ENCODE peak calls at places on chromosomes 5 and 9, in five cellular contexts. D is NCI-H345, Y is substantia nigra, G is NCI-H460, L is IMR-90. M is an unnamed sample.

GRCh38 chr9:110440796-110441195 is 103.1 kb upstream of the TXNDC8 start:
- DNase-seq in D (no peak), Y (no peak), G (no peak), L (no peak), M (no peak)

GRCh38 chr5:115457985-115458384 is 86.6 kb downstream of the FEM1C start:
- DNase-seq in D (no peak), Y (no peak), G (no peak), L (no peak), M (no peak)

GRCh38 chr9:115118471-115119156 is 657 bp upstream of the TNC start:
- DNase-seq in D (peak; percentile 61), Y (peak; percentile 27), G (peak; percentile 18), L (peak; percentile 93), M (peak; percentile 71)

GRCh38 chr5:42995152-42995751 is 44.9 kb downstream of the ANXA2R start:
- DNase-seq in D (no peak), Y (no peak), G (no peak), L (peak; percentile 38), M (no peak)

GRCh38 chr5:59367791-59368394 is 525.6 kb downstream of the PDE4D start:
- DNase-seq in D (peak; percentile 43), Y (no peak), G (peak; percentile 72), L (peak; percentile 66), M (no peak)

GRCh38 chr9:104788251-104788650 is 24.3 kb downstream of the NIPSNAP3B start:
- DNase-seq in D (no peak), Y (no peak), G (no peak), L (no peak), M (no peak)

GRCh38 chr9:114031948-114032688 is 46.0 kb downstream of the AMBP start:
- DNase-seq in D (no peak), Y (no peak), G (no peak), L (no peak), M (no peak)

GRCh38 chr5:515273-515836 is 8.9 kb downstream of the SLC9A3 start:
- DNase-seq in D (no peak), Y (no peak), G (no peak), L (no peak), M (no peak)

GRCh38 chr9:134229466-134230091 is 65.2 kb upstream of the RNU6ATAC start:
- DNase-seq in D (no peak), Y (no peak), G (no peak), L (no peak), M (no peak)

GRCh38 chr9:14455243-14455642 is 141.3 kb upstream of the NFIB start:
- DNase-seq in D (no peak), Y (no peak), G (no peak), L (no peak), M (no peak)

GRCh38 chr9:21060919-21061561 is 16.7 kb downstream of the IFNB1 start:
- DNase-seq in D (no peak), Y (no peak), G (no peak), L (peak; percentile 36), M (no peak)

GRCh38 chr5:93107141-93107540 is 473.9 kb downstream of the NR2F1-AS1 start:
- DNase-seq in D (no peak), Y (no peak), G (no peak), L (no peak), M (no peak)

M was measured in SHP77.